ENCODE peak calls at places on chromosomes 13 and 19, in five cellular contexts. One of them, this sample, is unnamed. For H3K36me3, the result is how much of the 10 kb centered on the place peaks cover.

GRCh38 chr19:46475976-46476375 is 4.6 kb upstream of the PNMA8A start:
- DNase-seq in upper lobe of left lung: no peak
- DNase-seq in effector memory CD4-positive, alpha-beta T cell: no peak
- DNase-seq in cardiac muscle cell: no peak
- DNase-seq in Karpas-422: no peak
- DNase-seq in this sample: no peak

GRCh38 chr19:54230031-54230430 is 7.2 kb upstream of the LILRB3 start:
- DNase-seq in upper lobe of left lung: no peak
- DNase-seq in effector memory CD4-positive, alpha-beta T cell: no peak
- DNase-seq in cardiac muscle cell: no peak
- DNase-seq in Karpas-422: no peak
- DNase-seq in this sample: no peak

GRCh38 chr19:46872967-46873366 is 12.2 kb downstream of the ARHGAP35 start:
- DNase-seq in upper lobe of left lung: no peak
- DNase-seq in effector memory CD4-positive, alpha-beta T cell: no peak
- DNase-seq in Karpas-422: no peak
- DNase-seq in cardiac muscle cell: no peak
- DNase-seq in this sample: no peak

GRCh38 chr19:47781590-47782318 is 3.3 kb downstream of the SELENOW start:
- DNase-seq in cardiac muscle cell: no peak
- DNase-seq in upper lobe of left lung: no peak
- DNase-seq in effector memory CD4-positive, alpha-beta T cell: no peak
- DNase-seq in Karpas-422: no peak
- DNase-seq in this sample: no peak

GRCh38 chr19:16139752-16140151 is 3.7 kb upstream of the HSH2D start:
- DNase-seq in cardiac muscle cell: no peak
- DNase-seq in Karpas-422: no peak
- DNase-seq in effector memory CD4-positive, alpha-beta T cell: no peak
- DNase-seq in upper lobe of left lung: no peak
- DNase-seq in this sample: no peak

GRCh38 chr19:19120308-19121156 is 17.7 kb downstream of the TMEM161A start:
- DNase-seq in effector memory CD4-positive, alpha-beta T cell: no peak
- DNase-seq in cardiac muscle cell: peak
- DNase-seq in upper lobe of left lung: no peak
- DNase-seq in Karpas-422: peak
- DNase-seq in this sample: peak

GRCh38 chr13:24511019-24511823 is 1.4 kb downstream of the PARP4 start:
- DNase-seq in effector memory CD4-positive, alpha-beta T cell: peak
- DNase-seq in Karpas-422: peak
- DNase-seq in cardiac muscle cell: peak
- DNase-seq in upper lobe of left lung: no peak
- DNase-seq in this sample: peak

GRCh38 chr13:72953391-72953960 is 105.3 kb upstream of the KLF5 start:
- DNase-seq in cardiac muscle cell: no peak
- DNase-seq in upper lobe of left lung: no peak
- DNase-seq in Karpas-422: no peak
- DNase-seq in effector memory CD4-positive, alpha-beta T cell: no peak
- DNase-seq in this sample: no peak

GRCh38 chr13:50170447-50171037 is 155.3 kb downstream of the KCNRG start:
- DNase-seq in Karpas-422: no peak
- DNase-seq in upper lobe of left lung: no peak
- DNase-seq in cardiac muscle cell: peak
- DNase-seq in effector memory CD4-positive, alpha-beta T cell: no peak
- DNase-seq in this sample: no peak

GRCh38 chr13:112729408-112729807 is 39.6 kb downstream of the ATP11A start:
- DNase-seq in upper lobe of left lung: no peak
- DNase-seq in Karpas-422: no peak
- DNase-seq in effector memory CD4-positive, alpha-beta T cell: no peak
- DNase-seq in cardiac muscle cell: peak
- DNase-seq in this sample: no peak

GRCh38 chr19:34350161-34350561 is 14.8 kb upstream of the GPI start:
- DNase-seq in cardiac muscle cell: no peak
- DNase-seq in Karpas-422: no peak
- DNase-seq in effector memory CD4-positive, alpha-beta T cell: peak
- DNase-seq in upper lobe of left lung: no peak
- DNase-seq in this sample: no peak

GRCh38 chr19:15422311-15423075 is 3.7 kb upstream of the AKAP8L start:
- DNase-seq in upper lobe of left lung: peak
- DNase-seq in effector memory CD4-positive, alpha-beta T cell: no peak
- DNase-seq in cardiac muscle cell: no peak
- DNase-seq in Karpas-422: no peak
- DNase-seq in this sample: no peak

GRCh38 chr13:75876371-75877050 is 240.4 kb downstream of the LMO7 start:
- DNase-seq in Karpas-422: peak
- DNase-seq in cardiac muscle cell: peak
- DNase-seq in effector memory CD4-positive, alpha-beta T cell: peak
- DNase-seq in upper lobe of left lung: no peak
- DNase-seq in this sample: peak

GRCh38 chr13:99908129-99908805 is 63.3 kb downstream of the ZIC5 start:
- DNase-seq in upper lobe of left lung: no peak
- DNase-seq in cardiac muscle cell: no peak
- DNase-seq in Karpas-422: no peak
- DNase-seq in effector memory CD4-positive, alpha-beta T cell: no peak
- DNase-seq in this sample: no peak

GRCh38 chr13:96388598-96388997 is 298.7 kb downstream of the HS6ST3 start:
- DNase-seq in upper lobe of left lung: no peak
- DNase-seq in effector memory CD4-positive, alpha-beta T cell: no peak
- DNase-seq in Karpas-422: no peak
- DNase-seq in cardiac muscle cell: no peak
- DNase-seq in this sample: no peak

GRCh38 chr13:46607768-46608553 is 55.0 kb downstream of the LRCH1 start:
- DNase-seq in Karpas-422: no peak
- DNase-seq in cardiac muscle cell: no peak
- DNase-seq in effector memory CD4-positive, alpha-beta T cell: no peak
- DNase-seq in upper lobe of left lung: no peak
- DNase-seq in this sample: no peak

GRCh38 chr13:25406377-25406776 is 34.6 kb downstream of the ATP8A2 start:
- DNase-seq in effector memory CD4-positive, alpha-beta T cell: no peak
- DNase-seq in upper lobe of left lung: no peak
- DNase-seq in Karpas-422: peak
- DNase-seq in cardiac muscle cell: no peak
- DNase-seq in this sample: peak

GRCh38 chr13:114148521-114148855 is 16.1 kb upstream of the RASA3 start:
- DNase-seq in Karpas-422: no peak
- DNase-seq in effector memory CD4-positive, alpha-beta T cell: peak
- DNase-seq in cardiac muscle cell: no peak
- DNase-seq in upper lobe of left lung: no peak
- DNase-seq in this sample: peak

GRCh38 chr13:109844396-109844795 is 58.0 kb upstream of the IRS2 start:
- DNase-seq in effector memory CD4-positive, alpha-beta T cell: no peak
- DNase-seq in Karpas-422: no peak
- DNase-seq in upper lobe of left lung: no peak
- DNase-seq in cardiac muscle cell: no peak
- DNase-seq in this sample: no peak

GRCh38 chr13:26459276-26460131 is 98.0 kb upstream of the WASF3 start:
- DNase-seq in effector memory CD4-positive, alpha-beta T cell: no peak
- DNase-seq in Karpas-422: no peak
- DNase-seq in upper lobe of left lung: no peak
- DNase-seq in cardiac muscle cell: no peak
- DNase-seq in this sample: no peak

GRCh38 chr13:84609716-84610115 is 727.4 kb upstream of the SLITRK1 start:
- DNase-seq in upper lobe of left lung: no peak
- DNase-seq in Karpas-422: no peak
- DNase-seq in effector memory CD4-positive, alpha-beta T cell: no peak
- DNase-seq in cardiac muscle cell: peak
- DNase-seq in this sample: no peak

GRCh38 chr19:32971012-32971595 is 654 bp downstream of the CEP89 start:
- DNase-seq in Karpas-422: no peak
- DNase-seq in cardiac muscle cell: no peak
- DNase-seq in effector memory CD4-positive, alpha-beta T cell: no peak
- DNase-seq in upper lobe of left lung: no peak
- DNase-seq in this sample: no peak

GRCh38 chr19:16345457-16345856 is 20.8 kb downstream of the KLF2 start:
- DNase-seq in effector memory CD4-positive, alpha-beta T cell: no peak
- DNase-seq in upper lobe of left lung: no peak
- DNase-seq in cardiac muscle cell: no peak
- DNase-seq in Karpas-422: no peak
- DNase-seq in this sample: no peak

GRCh38 chr13:104024416-104025170 is 958.4 kb upstream of the SLC10A2 start:
- DNase-seq in effector memory CD4-positive, alpha-beta T cell: no peak
- DNase-seq in Karpas-422: no peak
- DNase-seq in cardiac muscle cell: peak
- DNase-seq in upper lobe of left lung: no peak
- DNase-seq in this sample: no peak

DNA sequence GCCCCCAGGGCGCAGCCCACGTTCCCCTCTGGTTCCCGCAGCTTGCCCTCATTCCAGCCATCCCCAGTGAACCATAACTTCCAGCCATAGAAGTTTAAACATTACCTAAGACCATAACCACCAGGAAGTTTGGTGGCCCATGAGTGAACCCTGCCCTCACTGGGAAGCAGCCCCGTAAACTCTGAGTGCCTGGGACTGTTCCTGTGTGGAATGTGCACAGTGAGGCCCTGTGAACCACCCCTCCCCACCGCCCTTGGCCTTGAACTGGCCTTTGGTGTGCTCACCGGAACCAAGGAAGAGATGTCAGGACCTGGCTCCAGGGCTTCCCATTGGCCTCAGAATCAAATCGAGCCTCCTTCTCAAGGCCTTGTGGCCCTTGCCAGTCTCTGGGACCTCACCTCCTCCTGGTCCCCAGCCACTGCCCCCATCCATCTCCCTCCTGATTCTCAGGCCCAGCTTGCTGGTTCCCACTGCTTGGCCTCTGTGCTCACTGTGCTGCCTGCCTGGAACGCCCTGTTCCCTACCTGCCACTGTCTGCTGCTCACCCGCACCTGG is 46.5 kb downstream of the DNM2 start:
- DNase-seq in upper lobe of left lung: no peak
- DNase-seq in Karpas-422: no peak
- DNase-seq in effector memory CD4-positive, alpha-beta T cell: no peak
- DNase-seq in cardiac muscle cell: no peak
- DNase-seq in this sample: no peak
- H3K36me3 ChIP-seq in upper lobe of left lung: under half
- H3K36me3 ChIP-seq in Karpas-422: under half
- H3K36me3 ChIP-seq in effector memory CD4-positive, alpha-beta T cell: under half
- H3K36me3 ChIP-seq in cardiac muscle cell: under half
- H3K36me3 ChIP-seq in this sample: under half

GRCh38 chr19:3510727-3511126 is 4.6 kb downstream of the FZR1 start:
- DNase-seq in upper lobe of left lung: peak
- DNase-seq in Karpas-422: no peak
- DNase-seq in cardiac muscle cell: no peak
- DNase-seq in effector memory CD4-positive, alpha-beta T cell: no peak
- DNase-seq in this sample: no peak

GRCh38 chr19:3513198-3514140 is 7.4 kb downstream of the FZR1 start:
- DNase-seq in effector memory CD4-positive, alpha-beta T cell: no peak
- DNase-seq in Karpas-422: no peak
- DNase-seq in upper lobe of left lung: peak
- DNase-seq in cardiac muscle cell: no peak
- DNase-seq in this sample: no peak

GRCh38 chr19:3509566-3509989 is 3.5 kb downstream of the FZR1 start:
- DNase-seq in cardiac muscle cell: no peak
- DNase-seq in Karpas-422: no peak
- DNase-seq in effector memory CD4-positive, alpha-beta T cell: no peak
- DNase-seq in upper lobe of left lung: peak
- DNase-seq in this sample: no peak

GRCh38 chr19:3512562-3512961 is 6.5 kb downstream of the FZR1 start:
- DNase-seq in cardiac muscle cell: no peak
- DNase-seq in upper lobe of left lung: peak
- DNase-seq in effector memory CD4-positive, alpha-beta T cell: no peak
- DNase-seq in Karpas-422: no peak
- DNase-seq in this sample: no peak

GRCh38 chr19:3511506-3512251 is 5.6 kb downstream of the FZR1 start:
- DNase-seq in Karpas-422: no peak
- DNase-seq in cardiac muscle cell: no peak
- DNase-seq in effector memory CD4-positive, alpha-beta T cell: no peak
- DNase-seq in upper lobe of left lung: peak
- DNase-seq in this sample: no peak
- H3K36me3 ChIP-seq in Karpas-422: under half
- H3K36me3 ChIP-seq in cardiac muscle cell: under half
- H3K36me3 ChIP-seq in effector memory CD4-positive, alpha-beta T cell: under half
- H3K36me3 ChIP-seq in upper lobe of left lung: under half
- H3K36me3 ChIP-seq in this sample: under half

DNA sequence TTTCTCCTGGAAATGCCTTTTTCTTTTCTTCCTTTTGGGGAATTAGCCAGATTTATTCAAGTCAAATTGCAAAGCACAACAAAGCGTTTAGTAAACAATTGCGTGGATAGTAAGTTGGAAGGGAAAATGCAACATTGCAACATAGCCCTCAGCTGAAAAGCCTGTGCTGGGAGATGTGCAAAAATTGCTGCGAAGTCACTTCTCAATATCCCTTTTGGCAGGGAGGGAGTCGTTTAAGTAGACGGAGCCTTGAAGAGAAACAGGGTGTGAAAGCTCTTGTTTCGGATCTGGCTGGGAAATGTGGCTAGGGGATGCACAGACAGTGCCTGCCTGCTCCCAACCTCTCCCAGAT is 56.9 kb downstream of the SLC7A1 start:
- DNase-seq in upper lobe of left lung: no peak
- DNase-seq in cardiac muscle cell: no peak
- DNase-seq in Karpas-422: no peak
- DNase-seq in effector memory CD4-positive, alpha-beta T cell: no peak
- DNase-seq in this sample: no peak
- H3K36me3 ChIP-seq in upper lobe of left lung: under half
- H3K36me3 ChIP-seq in cardiac muscle cell: under half
- H3K36me3 ChIP-seq in Karpas-422: under half
- H3K36me3 ChIP-seq in effector memory CD4-positive, alpha-beta T cell: under half
- H3K36me3 ChIP-seq in this sample: under half

GRCh38 chr19:17860993-17861360 is 1.3 kb downstream of the RPL18A start:
- DNase-seq in Karpas-422: peak
- DNase-seq in effector memory CD4-positive, alpha-beta T cell: no peak
- DNase-seq in cardiac muscle cell: no peak
- DNase-seq in upper lobe of left lung: no peak
- DNase-seq in this sample: no peak

GRCh38 chr19:17862711-17863519 is 3.2 kb downstream of the RPL18A start:
- DNase-seq in Karpas-422: peak
- DNase-seq in cardiac muscle cell: no peak
- DNase-seq in effector memory CD4-positive, alpha-beta T cell: no peak
- DNase-seq in upper lobe of left lung: peak
- DNase-seq in this sample: no peak

GRCh38 chr19:17861542-17862402 is 2.1 kb downstream of the RPL18A start:
- DNase-seq in Karpas-422: no peak
- DNase-seq in effector memory CD4-positive, alpha-beta T cell: no peak
- DNase-seq in cardiac muscle cell: no peak
- DNase-seq in upper lobe of left lung: no peak
- DNase-seq in this sample: no peak

GRCh38 chr19:17865364-17866311 is 5.9 kb downstream of the RPL18A start:
- DNase-seq in Karpas-422: peak
- DNase-seq in cardiac muscle cell: no peak
- DNase-seq in effector memory CD4-positive, alpha-beta T cell: no peak
- DNase-seq in upper lobe of left lung: no peak
- DNase-seq in this sample: no peak

DNA sequence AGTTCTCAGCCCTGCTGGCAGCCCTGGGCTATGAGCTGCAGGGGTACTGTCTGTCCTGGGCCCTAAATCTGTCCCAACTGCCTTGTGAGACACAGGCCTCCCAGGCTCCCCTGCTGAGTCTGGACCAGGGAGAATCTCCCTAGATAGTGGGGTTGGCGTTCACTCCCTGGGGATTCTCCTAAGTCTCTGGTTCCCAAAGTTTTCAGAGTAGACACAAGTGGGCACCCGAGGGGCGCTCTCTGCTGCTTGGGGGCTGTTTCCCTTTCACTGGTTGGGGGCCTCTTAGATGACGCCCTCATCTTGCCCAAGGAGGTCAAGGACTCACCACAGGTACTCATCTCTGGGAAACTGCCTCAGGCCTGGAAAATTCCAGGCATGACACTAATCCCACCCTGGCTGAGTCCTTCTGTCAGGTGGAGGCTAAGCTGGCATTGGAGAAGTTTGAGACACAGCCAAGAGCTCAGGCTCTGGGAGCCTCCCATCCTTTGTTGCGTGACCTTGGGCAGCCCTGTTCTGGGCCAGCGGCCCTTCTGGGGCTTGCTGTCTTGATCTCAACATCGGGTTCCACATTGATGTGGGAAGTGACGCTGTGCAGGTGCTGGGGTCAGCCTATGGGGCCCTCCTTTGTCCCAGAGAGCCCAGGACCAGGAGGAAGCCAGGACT is 3.9 kb downstream of the RPL18A start:
- DNase-seq in upper lobe of left lung: no peak
- DNase-seq in effector memory CD4-positive, alpha-beta T cell: no peak
- DNase-seq in Karpas-422: no peak
- DNase-seq in cardiac muscle cell: no peak
- DNase-seq in this sample: no peak
- H3K36me3 ChIP-seq in upper lobe of left lung: under half
- H3K36me3 ChIP-seq in effector memory CD4-positive, alpha-beta T cell: under half
- H3K36me3 ChIP-seq in Karpas-422: under half
- H3K36me3 ChIP-seq in cardiac muscle cell: under half
- H3K36me3 ChIP-seq in this sample: under half

This sample was measured in H7.